ENCODE peak calls at places on chromosomes 4 and X, in seven cellular contexts. U is naive thymus-derived CD4-positive, alpha-beta T cell; I is endodermal cell; Y is fibroblast of lung; M is stomach; V is right lobe of liver; O is AG04450. R is an unnamed sample.

GRCh38 chr4:7804759-7805385 is 134.8 kb downstream of the AFAP1 start:
- DNase-seq in Y (no peak), V (no peak), I (peak; percentile 50), U (no peak), O (no peak), M (no peak), R (no peak)

GRCh38 chrX:153588021-153588781 is 10.7 kb downstream of the CCNQ start:
- DNase-seq in U (no peak), M (no peak), V (no peak), Y (no peak), I (no peak), O (no peak), R (no peak)

GRCh38 chrX:31091819-31092218 is 20.0 kb upstream of the FTHL17 start:
- DNase-seq in M (no peak), O (no peak), I (no peak), V (no peak), U (no peak), Y (no peak), R (no peak)

GRCh38 chr4:130125468-130125867 is 1029.5 kb downstream of the C4orf33 start:
- DNase-seq in I (no peak), U (no peak), M (no peak), V (no peak), Y (peak; percentile 3), O (no peak), R (no peak)

GRCh38 chrX:64447207-64447606 is 52.0 kb upstream of the MTMR8 start:
- DNase-seq in U (no peak), M (no peak), V (no peak), I (no peak), Y (no peak), O (no peak), R (no peak)

GRCh38 chrX:136046295-136046894 is 61.2 kb downstream of the SLC9A6 start:
- DNase-seq in I (no peak), O (no peak), Y (peak; percentile 61), V (no peak), U (no peak), M (no peak), R (no peak)

GRCh38 chr4:55931833-55932232 is 16.9 kb upstream of the CEP135 start:
- DNase-seq in Y (no peak), M (no peak), I (no peak), V (no peak), O (peak; percentile 67), U (no peak), R (no peak)

GRCh38 chr4:102299708-102300107 is 45.6 kb downstream of the SLC39A8 start:
- DNase-seq in V (no peak), O (no peak), I (peak; percentile 85), Y (peak; percentile 20), M (peak; percentile 26), U (peak; percentile 32), R (no peak)

GRCh38 chr4:56324011-56324610 is 63.2 kb downstream of the AASDH start:
- DNase-seq in V (no peak), I (peak; percentile 61), Y (no peak), M (no peak), U (no peak), O (no peak), R (no peak)

GRCh38 chr4:106046083-106046482 is 150.8 kb downstream of the NPNT start:
- DNase-seq in M (no peak), Y (no peak), O (no peak), V (no peak), U (no peak), I (no peak), R (no peak)

GRCh38 chr4:146059865-146060264 is 115.7 kb upstream of the LSM6 start:
- DNase-seq in V (no peak), I (no peak), M (no peak), O (no peak), Y (no peak), U (no peak), R (no peak)

GRCh38 chr4:3347871-3348270 is 55.0 kb downstream of the RGS12 start:
- DNase-seq in O (no peak), V (no peak), Y (no peak), I (no peak), U (no peak), M (no peak), R (no peak)

GRCh38 chr4:109947457-109947856 is 34.8 kb downstream of the EGF start:
- DNase-seq in I (no peak), M (no peak), O (no peak), V (no peak), U (no peak), Y (no peak), R (no peak)

GRCh38 chr4:175703956-175704600 is 108.0 kb downstream of the GPM6A start:
- DNase-seq in M (no peak), U (no peak), O (no peak), Y (no peak), I (no peak), V (no peak), R (no peak)

GRCh38 chr4:45131020-45131419 is 404.7 kb upstream of the GNPDA2 start:
- DNase-seq in Y (no peak), O (no peak), V (no peak), U (no peak), M (no peak), I (no peak), R (no peak)

GRCh38 chrX:131828482-131828881 is 194.6 kb upstream of the STK26 start:
- DNase-seq in O (no peak), U (no peak), V (no peak), M (no peak), I (no peak), Y (no peak), R (no peak)

GRCh38 chr4:111811661-111812060 is 333.6 kb upstream of the FAM241A start:
- DNase-seq in Y (no peak), O (no peak), M (no peak), I (no peak), U (no peak), V (no peak), R (no peak)

GRCh38 chr4:17322514-17322913 is 189.4 kb downstream of the QDPR start:
- DNase-seq in O (no peak), M (no peak), I (no peak), Y (no peak), U (no peak), V (no peak), R (no peak)

GRCh38 chr4:151830168-151830567 is 69.4 kb upstream of the GATB start:
- DNase-seq in Y (no peak), U (no peak), V (no peak), O (no peak), M (no peak), I (no peak), R (no peak)

GRCh38 chr4:159267940-159268327 is 165.1 kb downstream of the RAPGEF2 start:
- DNase-seq in U (no peak), O (no peak), Y (peak; percentile 65), I (no peak), V (no peak), M (no peak), R (no peak)

GRCh38 chr4:81919238-81919637 is 447.5 kb upstream of the RASGEF1B start:
- DNase-seq in I (peak; percentile 61), U (no peak), O (no peak), M (no peak), V (no peak), Y (no peak), R (no peak)

GRCh38 chr4:40515037-40515397 is 114.6 kb downstream of the RBM47 start:
- DNase-seq in Y (no peak), I (no peak), O (no peak), V (no peak), M (peak; percentile 31), U (no peak), R (no peak)
- H3K4me3 ChIP-seq in Y (no peak overlapping the region), I (no peak overlapping the region), O (no peak overlapping the region), V (peak overlapping the region; percentile 42), M (peak overlapping the region; percentile 27), U (no peak overlapping the region), R (no peak overlapping the region)

DNA sequence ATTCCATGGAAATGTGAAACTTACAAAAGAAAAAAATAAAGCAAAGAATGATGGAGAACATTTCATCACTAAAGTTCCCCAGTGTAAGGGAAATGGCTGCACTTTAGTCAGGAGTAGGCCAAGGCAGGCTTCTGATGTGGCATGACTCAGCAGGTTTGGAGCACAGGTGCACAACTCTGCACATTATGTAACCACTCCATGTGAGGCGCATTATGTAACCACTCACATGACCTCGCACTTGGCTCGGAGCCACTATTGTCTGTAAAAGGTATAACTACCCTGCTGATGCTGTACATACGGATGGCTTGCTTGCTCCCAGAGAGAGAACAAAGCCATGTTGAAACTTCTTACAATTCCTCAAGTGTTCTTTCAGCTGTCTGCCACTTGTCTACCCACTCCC is 727.6 kb downstream of the TRAM1L1 start:
- DNase-seq in U (no peak), I (no peak), V (no peak), O (no peak), M (peak; percentile 48), Y (no peak), R (no peak)
- H3K27ac ChIP-seq in U (no peak overlapping the region), I (no peak overlapping the region), V (no peak overlapping the region), O (no peak overlapping the region), M (no peak overlapping the region), Y (no peak overlapping the region), R (no peak overlapping the region)

DNA sequence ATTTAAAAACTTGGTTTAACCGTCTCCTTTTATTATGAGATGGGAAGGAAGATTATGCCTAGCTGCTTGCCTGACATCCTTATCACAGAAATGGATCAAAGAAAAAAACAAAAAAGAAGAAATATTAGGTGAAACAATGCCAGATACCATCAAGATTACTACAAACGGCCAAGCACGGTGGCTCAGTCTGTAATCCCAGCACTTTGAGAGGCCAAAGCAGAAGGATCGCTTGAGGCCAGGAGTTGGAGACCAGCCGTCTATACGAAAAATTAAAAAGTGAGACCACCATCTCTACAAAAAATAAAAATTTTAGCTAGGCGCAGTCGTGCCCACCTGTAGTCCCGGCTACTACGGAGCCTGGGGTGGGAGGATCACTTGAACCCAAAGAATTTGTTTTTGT is 2.3 kb downstream of the FRYL start:
- DNase-seq in I (no peak), V (no peak), Y (no peak), U (no peak), M (no peak), O (no peak), R (no peak)
- H3K4me3 ChIP-seq in I (peak overlapping the region; percentile 98), V (no peak overlapping the region), Y (peak overlapping the region; percentile 55), U (no peak overlapping the region), M (peak overlapping the region; percentile 97), O (peak overlapping the region; percentile 68), R (peak overlapping the region; percentile 91)

DNA sequence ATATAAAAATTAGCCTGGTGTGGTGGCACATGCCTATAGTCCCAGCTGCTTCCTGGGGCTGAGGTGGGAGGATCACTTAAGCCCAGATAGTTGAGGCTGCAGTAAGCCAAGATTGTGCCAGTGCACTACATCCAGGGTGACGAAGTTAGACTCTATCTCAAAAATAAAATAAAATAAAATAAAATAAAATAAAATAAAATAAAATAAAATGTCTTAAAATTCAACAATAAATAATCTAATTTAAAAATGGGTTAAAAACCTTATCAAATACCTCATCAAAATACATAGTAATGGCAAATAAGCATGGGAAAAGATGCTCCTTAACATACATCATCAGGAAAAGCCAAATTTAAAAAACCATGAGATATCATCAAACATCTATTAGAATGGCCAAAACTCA is 760.2 kb upstream of the AGA start:
- DNase-seq in V (no peak), O (no peak), I (no peak), M (no peak), U (no peak), Y (no peak), R (no peak)
- H3K27ac ChIP-seq in V (no peak overlapping the region), O (no peak overlapping the region), I (no peak overlapping the region), M (no peak overlapping the region), U (no peak overlapping the region), Y (no peak overlapping the region), R (no peak overlapping the region)

GRCh38 chr4:71269241-71269640 is 69.6 kb upstream of the SLC4A4 start:
- DNase-seq in O (no peak), M (no peak), U (no peak), V (no peak), Y (no peak), I (no peak), R (no peak)
- H3K4me3 ChIP-seq in O (no peak overlapping the region), M (no peak overlapping the region), U (no peak overlapping the region), V (no peak overlapping the region), Y (no peak overlapping the region), I (no peak overlapping the region), R (no peak overlapping the region)

GRCh38 chrX:74521961-74522833 is 92.2 kb downstream of the RLIM start:
- DNase-seq in V (no peak), M (no peak), O (no peak), I (no peak), Y (peak; percentile 78), U (no peak), R (no peak)
- H3K27ac ChIP-seq in V (no peak overlapping the region), M (peak overlapping the region; percentile 77), O (peak overlapping the region; percentile 57), I (no peak overlapping the region), Y (peak overlapping the region; percentile 44), U (no peak overlapping the region), R (no peak overlapping the region)

R was measured in CD8-positive, alpha-beta memory T cell.